ENCODE peak calls at places on chromosomes 3 and 15, in five cellular contexts. One of them, this sample, is unnamed.

GRCh38 chr15:85543741-85544155 is 163.3 kb downstream of the AKAP13 start:
- DNase-seq in mesothelial cell of epicardium: no peak
- DNase-seq in psoas muscle: peak; percentile 60
- DNase-seq in CD8-positive, alpha-beta T cell: peak; percentile 63
- DNase-seq in cardiac muscle cell: no peak
- DNase-seq in this sample: no peak

GRCh38 chr3:165549665-165550064 is 287.6 kb downstream of the BCHE start:
- DNase-seq in psoas muscle: no peak
- DNase-seq in cardiac muscle cell: no peak
- DNase-seq in mesothelial cell of epicardium: no peak
- DNase-seq in CD8-positive, alpha-beta T cell: no peak
- DNase-seq in this sample: no peak

GRCh38 chr15:87739866-87740265 is 516.7 kb downstream of the NTRK3 start:
- DNase-seq in psoas muscle: no peak
- DNase-seq in cardiac muscle cell: peak; percentile 20
- DNase-seq in mesothelial cell of epicardium: no peak
- DNase-seq in CD8-positive, alpha-beta T cell: no peak
- DNase-seq in this sample: no peak

GRCh38 chr3:175672119-175672689 is 813.1 kb downstream of the NAALADL2 start:
- DNase-seq in CD8-positive, alpha-beta T cell: no peak
- DNase-seq in psoas muscle: no peak
- DNase-seq in cardiac muscle cell: peak; percentile 42
- DNase-seq in mesothelial cell of epicardium: no peak
- DNase-seq in this sample: no peak

GRCh38 chr3:40476478-40477470 is at the start of gene ZNF619:
- DNase-seq in CD8-positive, alpha-beta T cell: peak; percentile 76
- DNase-seq in cardiac muscle cell: peak; percentile 80
- DNase-seq in psoas muscle: peak; percentile 87
- DNase-seq in mesothelial cell of epicardium: peak; percentile 29
- DNase-seq in this sample: peak; percentile 67

GRCh38 chr3:25502233-25502632 is 74.2 kb downstream of the RARB start:
- DNase-seq in mesothelial cell of epicardium: no peak
- DNase-seq in psoas muscle: no peak
- DNase-seq in cardiac muscle cell: no peak
- DNase-seq in CD8-positive, alpha-beta T cell: no peak
- DNase-seq in this sample: no peak

GRCh38 chr3:127448161-127448561 is 142.4 kb downstream of the TPRA1 start:
- DNase-seq in CD8-positive, alpha-beta T cell: no peak
- DNase-seq in cardiac muscle cell: peak; percentile 20
- DNase-seq in mesothelial cell of epicardium: peak; percentile 3
- DNase-seq in psoas muscle: no peak
- DNase-seq in this sample: no peak

GRCh38 chr15:79724804-79725203 is 172.0 kb downstream of the MTHFS start:
- DNase-seq in CD8-positive, alpha-beta T cell: no peak
- DNase-seq in psoas muscle: no peak
- DNase-seq in mesothelial cell of epicardium: no peak
- DNase-seq in cardiac muscle cell: no peak
- DNase-seq in this sample: no peak

GRCh38 chr3:108090701-108091497 is at the start of gene CD47:
- DNase-seq in CD8-positive, alpha-beta T cell: peak; percentile 99
- DNase-seq in mesothelial cell of epicardium: peak; percentile 94
- DNase-seq in psoas muscle: peak; percentile 97
- DNase-seq in cardiac muscle cell: peak; percentile 92
- DNase-seq in this sample: peak; percentile 97
- TF ChIP-seq CTCF in CD8-positive, alpha-beta T cell: no peak
- TF ChIP-seq CTCF in mesothelial cell of epicardium: no peak
- TF ChIP-seq CTCF in psoas muscle: no peak
- TF ChIP-seq CTCF in cardiac muscle cell: no peak
- TF ChIP-seq CTCF in this sample: no peak

DNA sequence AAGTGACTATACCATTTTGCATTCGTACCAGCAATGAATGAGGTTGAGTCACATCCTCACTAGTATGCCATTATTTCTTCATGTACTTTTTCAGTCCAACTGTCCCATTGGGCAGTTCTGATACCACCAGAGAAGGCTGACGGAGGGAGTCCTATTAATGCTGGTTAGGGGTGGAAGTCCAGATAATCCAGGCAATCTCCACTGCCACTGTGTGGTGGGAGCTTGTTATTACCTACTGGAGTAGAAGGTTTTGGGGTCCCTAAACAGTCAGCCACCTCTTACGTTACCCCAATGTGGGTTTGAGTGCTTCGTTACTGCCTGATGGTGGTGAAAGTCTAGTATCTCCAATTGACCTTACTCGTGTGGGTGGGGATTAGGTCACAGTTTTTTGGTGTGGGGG is 210.8 kb downstream of the DOCK3 start:
- DNase-seq in CD8-positive, alpha-beta T cell: no peak
- DNase-seq in mesothelial cell of epicardium: no peak
- DNase-seq in cardiac muscle cell: no peak
- DNase-seq in psoas muscle: no peak
- DNase-seq in this sample: no peak
- TF ChIP-seq CTCF in CD8-positive, alpha-beta T cell: no peak
- TF ChIP-seq CTCF in mesothelial cell of epicardium: no peak
- TF ChIP-seq CTCF in cardiac muscle cell: no peak
- TF ChIP-seq CTCF in psoas muscle: no peak
- TF ChIP-seq CTCF in this sample: peak; percentile 39

GRCh38 chr15:19984101-19984500 is 557.5 kb downstream of the GOLGA6L6 start:
- DNase-seq in cardiac muscle cell: no peak
- DNase-seq in psoas muscle: no peak
- DNase-seq in CD8-positive, alpha-beta T cell: no peak
- DNase-seq in mesothelial cell of epicardium: no peak
- DNase-seq in this sample: no peak

GRCh38 chr15:19992428-19992827 is 549.2 kb downstream of the GOLGA6L6 start:
- DNase-seq in cardiac muscle cell: no peak
- DNase-seq in psoas muscle: no peak
- DNase-seq in CD8-positive, alpha-beta T cell: no peak
- DNase-seq in mesothelial cell of epicardium: no peak
- DNase-seq in this sample: no peak

GRCh38 chr15:19987389-19988048 is 554.1 kb downstream of the GOLGA6L6 start:
- DNase-seq in psoas muscle: no peak
- DNase-seq in mesothelial cell of epicardium: no peak
- DNase-seq in cardiac muscle cell: no peak
- DNase-seq in CD8-positive, alpha-beta T cell: no peak
- DNase-seq in this sample: no peak
- TF ChIP-seq CTCF in psoas muscle: no peak
- TF ChIP-seq CTCF in mesothelial cell of epicardium: no peak
- TF ChIP-seq CTCF in cardiac muscle cell: no peak
- TF ChIP-seq CTCF in CD8-positive, alpha-beta T cell: no peak
- TF ChIP-seq CTCF in this sample: peak; percentile 4

DNA sequence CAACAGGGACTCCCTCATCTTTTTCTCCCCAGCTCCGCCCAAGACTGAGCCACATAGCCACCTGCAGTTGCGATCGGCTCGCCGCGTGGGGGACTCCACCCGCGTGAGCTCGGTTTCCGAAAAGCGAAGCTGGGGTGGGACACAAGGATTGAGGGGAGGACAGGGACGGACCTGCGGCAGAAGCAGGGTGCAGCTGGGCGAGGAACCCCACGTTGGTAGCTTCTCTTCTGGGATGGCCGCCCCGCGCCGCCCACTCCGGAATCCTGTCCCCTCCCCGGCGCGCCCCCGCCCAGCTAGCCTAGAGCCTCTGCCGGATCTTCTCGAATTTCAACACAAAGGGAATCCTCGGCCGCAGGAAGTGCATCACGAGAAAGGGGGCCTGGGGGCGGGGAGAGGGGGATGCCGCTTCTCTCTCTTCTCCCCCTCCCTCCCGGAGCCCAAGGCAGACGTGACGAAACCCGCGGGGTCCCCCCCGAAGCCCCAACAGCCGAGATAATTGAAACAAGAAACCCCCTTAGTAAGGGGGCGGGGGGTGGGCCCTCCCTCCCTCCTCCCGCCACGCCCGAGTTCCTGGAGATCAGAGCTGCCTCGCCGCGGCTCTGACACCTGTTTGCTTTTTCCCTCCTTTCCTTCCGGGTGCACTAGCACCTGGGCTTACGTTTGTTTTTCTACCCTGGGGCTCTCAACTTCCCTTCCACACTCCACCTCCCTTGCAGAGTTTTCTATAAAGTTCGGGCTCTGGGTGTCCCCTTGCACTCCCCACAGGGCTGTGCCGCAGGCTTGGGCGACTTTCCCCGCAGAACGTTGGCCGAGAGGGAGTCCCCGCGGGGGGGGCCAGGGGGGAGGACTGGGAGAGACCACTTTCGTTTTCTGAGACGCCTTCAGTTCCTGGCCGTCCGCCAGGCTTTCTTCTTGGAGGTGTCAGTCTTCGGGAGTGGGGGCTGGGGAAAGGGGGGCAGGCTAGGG is 1.3 kb upstream of the KCNH8 start:
- DNase-seq in psoas muscle: peak; percentile 72
- DNase-seq in cardiac muscle cell: peak; percentile 67
- DNase-seq in CD8-positive, alpha-beta T cell: peak; percentile 72
- DNase-seq in mesothelial cell of epicardium: peak; percentile 71
- DNase-seq in this sample: peak; percentile 75
- TF ChIP-seq CTCF in psoas muscle: peak; percentile 40
- TF ChIP-seq CTCF in cardiac muscle cell: peak; percentile 47
- TF ChIP-seq CTCF in CD8-positive, alpha-beta T cell: peak; percentile 54
- TF ChIP-seq CTCF in mesothelial cell of epicardium: peak; percentile 59
- TF ChIP-seq CTCF in this sample: peak; percentile 66